ENCODE peak calls at places on chromosome 7, in four cellular contexts. E is transverse colon; Z is naive thymus-derived CD4-positive, alpha-beta T cell; O is esophagus muscularis mucosa. R is an unnamed sample.

GRCh38 chr7:101923276-101923985 is 106.0 kb downstream of the CUX1 start:
- DNase-seq in Z (no peak), E (no peak), O (no peak), R (no peak)

GRCh38 chr7:5228066-5228465 is 38.0 kb downstream of the WIPI2 start:
- DNase-seq in E (no peak), Z (no peak), O (no peak), R (no peak)

GRCh38 chr7:148260605-148261004 is 330.0 kb upstream of the C7orf33 start:
- DNase-seq in E (peak), O (no peak), Z (no peak), R (no peak)

GRCh38 chr7:66143876-66144332 is 29.3 kb downstream of the CRCP start:
- DNase-seq in O (no peak), E (no peak), Z (no peak), R (no peak)

GRCh38 chr7:2247141-2247985 is 5.3 kb downstream of the NUDT1 start:
- DNase-seq in E (no peak), O (no peak), Z (no peak), R (no peak)

GRCh38 chr7:112584290-112584689 is 103.5 kb downstream of the LSMEM1 start:
- DNase-seq in Z (no peak), O (no peak), E (no peak), R (no peak)

GRCh38 chr7:149721084-149721601 is 52.2 kb downstream of the ZNF467 start:
- DNase-seq in O (no peak), E (no peak), Z (no peak), R (no peak)

GRCh38 chr7:18494821-18495408 is 634 bp upstream of the HDAC9 start:
- DNase-seq in E (no peak), O (no peak), Z (no peak), R (no peak)

GRCh38 chr7:134834689-134835462 is 55.4 kb downstream of the CALD1 start:
- DNase-seq in O (no peak), E (no peak), Z (no peak), R (no peak)

GRCh38 chr7:135647755-135648154 is 14.6 kb upstream of the STMP1 start:
- DNase-seq in O (no peak), Z (no peak), E (no peak), R (no peak)

GRCh38 chr7:151247016-151247580 is 1.4 kb downstream of the SMARCD3 start:
- DNase-seq in E (no peak), O (no peak), Z (no peak), R (no peak)

GRCh38 chr7:90210925-90211324 is 615 bp upstream of the STEAP2 start:
- DNase-seq in Z (no peak), E (no peak), O (no peak), R (no peak)

GRCh38 chr7:43594020-43594419 is 11.1 kb downstream of the STK17A start:
- DNase-seq in O (no peak), E (no peak), Z (no peak), R (no peak)

GRCh38 chr7:47690902-47691558 is 109.1 kb upstream of the TNS3 start:
- DNase-seq in E (no peak), O (no peak), Z (no peak), R (no peak)

GRCh38 chr7:83648464-83649241 is at the start of gene SEMA3E:
- DNase-seq in O (no peak), E (no peak), Z (no peak), R (no peak)

GRCh38 chr7:101739757-101740398 is 77.5 kb upstream of the CUX1 start:
- DNase-seq in O (no peak), Z (no peak), E (no peak), R (no peak)

GRCh38 chr7:75878312-75878768 is 494 bp upstream of the RHBDD2 start:
- DNase-seq in O (no peak), E (no peak), Z (no peak), R (no peak)

GRCh38 chr7:134747326-134747725 is 32.1 kb upstream of the CALD1 start:
- DNase-seq in O (no peak), E (no peak), Z (no peak), R (no peak)

GRCh38 chr7:130141161-130141857 is 63.9 kb downstream of the TMEM209 start:
- DNase-seq in E (peak), Z (peak), O (no peak), R (no peak)

GRCh38 chr7:32937344-32938174 is 19.7 kb upstream of the FKBP9 start:
- DNase-seq in E (peak), O (no peak), Z (no peak), R (no peak)

GRCh38 chr7:140439359-140439758 is 35.5 kb downstream of the RAB19 start:
- DNase-seq in E (no peak), O (no peak), Z (no peak), R (no peak)

GRCh38 chr7:140440593-140440992 is 36.7 kb downstream of the RAB19 start:
- DNase-seq in O (no peak), Z (no peak), E (no peak), R (no peak)

GRCh38 chr7:140433396-140433795 is 29.5 kb downstream of the RAB19 start:
- DNase-seq in Z (no peak), E (no peak), O (no peak), R (no peak)

GRCh38 chr7:140435252-140435895 is 31.5 kb downstream of the RAB19 start:
- DNase-seq in E (no peak), Z (no peak), O (no peak), R (no peak)
- H3K4me3 ChIP-seq in E (no peak), Z (no peak), O (peak), R (no peak)

GRCh38 chr7:108142675-108143259 is 12.6 kb upstream of the LAMB4 start:
- DNase-seq in O (peak), Z (no peak), E (no peak), R (no peak)
- H3K4me3 ChIP-seq in O (no peak), Z (no peak), E (no peak), R (no peak)

DNA sequence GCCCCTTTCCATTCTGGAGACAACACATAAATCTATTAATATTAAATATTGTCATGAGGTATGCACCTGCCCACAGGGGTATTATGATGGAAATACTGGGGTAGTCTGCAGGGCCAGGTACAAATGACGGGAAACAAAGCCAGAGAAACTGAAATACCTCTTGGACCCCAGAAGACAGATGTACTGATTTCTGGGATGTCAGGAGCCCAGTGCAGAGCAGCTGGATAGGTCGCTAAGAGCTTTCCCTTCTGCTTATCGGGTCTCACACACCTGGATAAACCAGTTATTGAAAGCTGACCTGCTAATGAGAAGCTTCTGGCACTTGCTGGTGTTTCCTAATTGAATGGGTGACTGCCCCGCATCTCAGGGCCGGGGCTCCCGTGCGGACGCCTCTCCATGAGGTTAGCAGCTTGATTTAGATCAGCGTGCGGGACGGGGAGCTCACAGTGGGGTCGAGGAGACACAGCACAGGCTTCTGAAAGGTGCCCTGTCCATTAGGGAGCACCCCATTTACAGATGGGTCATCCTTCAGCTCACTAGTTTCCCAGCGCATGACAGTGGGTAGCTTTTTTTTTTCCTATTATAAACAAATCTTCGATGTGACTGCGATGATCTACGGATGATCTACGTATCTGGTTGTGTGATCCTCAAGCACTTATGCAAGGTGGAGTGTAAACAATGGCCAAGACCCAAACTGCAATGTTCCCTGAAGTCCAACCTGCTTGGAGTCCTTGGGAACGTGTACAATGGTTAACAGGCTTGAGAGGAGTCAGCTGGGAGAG is 1.5 kb upstream of the INSIG1 start:
- DNase-seq in O (no peak), Z (no peak), E (no peak), R (no peak)
- H3K4me3 ChIP-seq in O (peak), Z (peak), E (no peak), R (peak)

DNA sequence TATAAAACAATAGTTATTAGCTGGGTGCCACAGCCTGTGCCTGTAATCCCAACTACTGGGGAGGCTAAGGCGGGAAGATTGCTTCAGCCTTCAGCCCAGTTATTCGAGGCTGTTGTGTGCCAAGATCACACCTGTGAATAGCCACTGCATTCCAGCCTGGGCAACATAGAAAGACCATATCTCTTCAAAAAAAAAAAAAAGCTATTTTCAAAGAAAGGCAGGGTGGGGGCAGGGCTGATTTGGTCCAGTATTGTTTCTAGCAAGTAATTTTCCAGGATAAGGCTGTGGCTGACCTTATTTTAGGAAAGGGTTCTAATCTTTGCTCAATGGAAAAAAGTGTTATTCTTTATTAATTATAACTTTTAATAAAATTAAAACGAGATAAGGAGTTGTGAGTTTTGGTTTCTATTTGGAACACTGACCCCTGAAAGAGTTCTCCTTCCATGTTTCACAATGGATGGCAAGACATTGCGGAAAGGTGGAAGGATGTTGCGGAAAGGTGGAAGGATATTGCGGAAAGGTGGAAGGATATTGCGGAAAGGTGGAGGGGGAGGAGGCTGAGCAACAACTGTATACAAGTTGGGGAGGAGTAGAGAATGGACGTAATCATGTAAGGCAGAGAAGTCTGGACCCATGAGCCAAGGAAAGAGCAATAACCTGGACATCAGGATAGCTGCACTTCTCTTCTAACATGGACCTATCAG is 1.5 kb upstream of the C1GALT1 start:
- DNase-seq in Z (no peak), E (peak), O (no peak), R (no peak)
- H3K4me3 ChIP-seq in Z (peak), E (no peak), O (peak), R (peak)

DNA sequence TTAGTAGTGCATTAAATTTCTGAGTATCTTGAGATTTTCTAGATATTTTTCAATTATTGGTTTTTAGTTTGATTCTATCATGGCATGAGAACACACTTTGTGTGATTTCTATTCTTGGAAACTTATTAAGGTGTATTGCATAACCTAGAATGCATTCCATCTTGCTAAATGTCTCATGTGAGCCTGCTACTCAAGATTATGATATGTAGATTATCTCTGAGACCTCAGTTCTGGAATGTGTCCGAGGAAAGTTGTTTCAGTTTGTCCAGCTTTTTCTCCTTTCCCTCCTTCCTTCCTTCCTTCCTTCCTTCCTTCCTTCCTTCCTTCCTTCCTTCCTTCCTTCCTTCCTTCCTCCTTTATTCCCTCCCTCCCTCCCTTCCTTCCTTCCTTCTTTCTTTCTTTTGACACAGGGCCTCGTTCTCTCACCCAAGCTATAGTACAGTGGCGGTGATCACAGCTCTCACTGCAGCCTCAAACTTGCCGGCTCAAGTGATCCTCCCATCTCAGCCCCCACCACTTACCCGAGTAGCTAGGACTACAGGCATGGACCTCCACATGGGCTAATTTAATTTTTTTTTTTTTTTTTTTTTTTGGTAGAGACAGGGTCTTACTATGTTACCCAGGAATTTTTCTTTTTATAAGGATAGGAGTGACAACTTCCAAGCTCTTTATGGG is 7.6 kb downstream of the ITPRID1 start:
- DNase-seq in Z (no peak), E (no peak), O (no peak), R (no peak)
- H3K4me3 ChIP-seq in Z (no peak), E (no peak), O (no peak), R (no peak)

GRCh38 chr7:139340037-139340807 is 915 bp upstream of the FMC1 start:
- DNase-seq in E (peak), O (peak), Z (peak), R (peak)
- H3K4me3 ChIP-seq in E (peak), O (peak), Z (peak), R (peak)

GRCh38 chr7:12570148-12570528 is 382 bp upstream of the SCIN start:
- DNase-seq in Z (no peak), E (peak), O (no peak), R (no peak)
- H3K4me3 ChIP-seq in Z (peak), E (peak), O (peak), R (no peak)

R was measured in Jurkat, Clone E6-1.